ENCODE peak calls at places on chromosomes 13 and 19, in four cellular contexts. X is NCI-H187, U is PC-3, F is H54. R is an unnamed sample.

GRCh38 chr19:10517361-10517759 is at the start of gene S1PR5:
- DNase-seq in X (no peak), U (no peak), F (peak; percentile 74), R (no peak)

GRCh38 chr19:9323919-9324583 is at the start of gene ZNF559:
- DNase-seq in X (peak; percentile 74), U (peak; percentile 96), F (peak; percentile 75), R (peak; percentile 60)

GRCh38 chr19:4662812-4663211 is 7.3 kb downstream of the MYDGF start:
- DNase-seq in X (no peak), U (no peak), F (no peak), R (no peak)

GRCh38 chr13:80204642-80205041 is 136.3 kb downstream of the SPRY2 start:
- DNase-seq in X (no peak), U (peak; percentile 64), F (no peak), R (no peak)

GRCh38 chr13:111177081-111177711 is 62.1 kb downstream of the ARHGEF7 start:
- DNase-seq in X (no peak), U (no peak), F (no peak), R (peak; percentile 61)

GRCh38 chr19:38663156-38663651 is 15.8 kb downstream of the ACTN4 start:
- DNase-seq in X (no peak), U (no peak), F (no peak), R (no peak)

GRCh38 chr13:104043184-104043583 is 977.0 kb upstream of the SLC10A2 start:
- DNase-seq in X (no peak), U (peak; percentile 20), F (no peak), R (no peak)

GRCh38 chr19:54164369-54165068 is 5.0 kb upstream of the LENG1 start:
- DNase-seq in X (peak; percentile 57), U (peak; percentile 94), F (no peak), R (no peak)

GRCh38 chr19:12696366-12697335 is at the start of gene FBXW9:
- DNase-seq in X (peak; percentile 75), U (peak; percentile 98), F (peak; percentile 93), R (peak; percentile 95)

GRCh38 chr13:113785051-113786010 is 26.3 kb downstream of the TMEM255B start:
- DNase-seq in X (no peak), U (peak; percentile 97), F (peak; percentile 98), R (no peak)

GRCh38 chr19:39397360-39398296 is 6.5 kb downstream of the MED29 start:
- DNase-seq in X (peak; percentile 43), U (peak; percentile 78), F (peak; percentile 92), R (peak; percentile 66)

GRCh38 chr19:13150919-13151604 is 851 bp downstream of the IER2 start:
- DNase-seq in X (no peak), U (no peak), F (no peak), R (peak; percentile 36)

GRCh38 chr19:15291089-15291488 is 41.2 kb downstream of the BRD4 start:
- DNase-seq in X (no peak), U (no peak), F (no peak), R (no peak)

GRCh38 chr13:110702591-110703526 is 3.1 kb downstream of the CARS2 start:
- DNase-seq in X (no peak), U (no peak), F (no peak), R (no peak)

GRCh38 chr19:11499890-11500420 is 5.7 kb downstream of the ZNF653 start:
- DNase-seq in X (no peak), U (no peak), F (no peak), R (no peak)

GRCh38 chr19:45469835-45470146 is 2.0 kb downstream of the FOSB start:
- DNase-seq in X (no peak), U (no peak), F (peak; percentile 45), R (no peak)

GRCh38 chr13:26025196-26025595 is 26.6 kb downstream of the SHISA2 start:
- DNase-seq in X (no peak), U (no peak), F (no peak), R (no peak)

GRCh38 chr19:29923653-29924052 is 18.4 kb upstream of the URI1 start:
- DNase-seq in X (no peak), U (no peak), F (no peak), R (no peak)

GRCh38 chr13:43303040-43303729 is 279.8 kb downstream of the DNAJC15 start:
- DNase-seq in X (no peak), U (peak; percentile 50), F (no peak), R (peak; percentile 73)

GRCh38 chr13:113216165-113217056 is 7.0 kb downstream of the CUL4A start:
- DNase-seq in X (peak; percentile 67), U (peak; percentile 73), F (peak; percentile 80), R (peak; percentile 78)

GRCh38 chr19:45593520-45593919 is 8.5 kb downstream of the GPR4 start:
- DNase-seq in X (no peak), U (no peak), F (no peak), R (no peak)

GRCh38 chr19:19873381-19873780 is 7.7 kb downstream of the ZNF253 start:
- DNase-seq in X (no peak), U (no peak), F (no peak), R (no peak)

GRCh38 chr19:2852598-2852997 is 11.3 kb downstream of the ZNF555 start:
- DNase-seq in X (no peak), U (no peak), F (no peak), R (no peak)

GRCh38 chr13:27379694-27380596 is 44.5 kb upstream of the GTF3A start:
- DNase-seq in X (peak; percentile 38), U (peak; percentile 76), F (peak; percentile 54), R (peak; percentile 45)

GRCh38 chr19:46550684-46551083 is 50.4 kb upstream of the CALM3 start:
- DNase-seq in X (no peak), U (no peak), F (no peak), R (no peak)